ENCODE peak calls at places on chromosomes 5 and 9, in eight cellular contexts. M is A549; L is occipital lobe; T is coronary artery; U is NCI-H1092 treated with DMSO at 0.1 percent for 48 hours; F is stimulated activated CD4-positive, alpha-beta T cell treated with anti-CD3 and anti-CD28 coated beads, Interleukin-2, amount 100 ng/mL, for 48 hours; I is foreskin melanocyte; A is osteocyte. S is an unnamed sample.

GRCh38 chr9:89405832-89406231 is 87.5 kb downstream of the SECISBP2 start:
- DNase-seq in T (no peak), A (no peak), U (no peak), L (no peak), I (no peak), M (no peak), F (no peak), S (no peak)

GRCh38 chr5:135173662-135174290 is 139.7 kb upstream of the PITX1 start:
- DNase-seq in T (no peak), I (no peak), A (peak; percentile 71), L (no peak), F (no peak), M (no peak), U (no peak), S (no peak)

GRCh38 chr9:89529243-89530030 is 31.5 kb upstream of the SEMA4D start:
- DNase-seq in F (no peak), I (peak; percentile 98), U (no peak), L (no peak), A (no peak), T (no peak), M (no peak), S (no peak)

GRCh38 chr5:96614110-96614691 is 48.0 kb upstream of the CAST start:
- DNase-seq in M (peak; percentile 69), T (no peak), U (peak; percentile 65), I (peak; percentile 61), L (no peak), F (peak; percentile 47), A (no peak), S (peak; percentile 48)

GRCh38 chr5:16866795-16867584 is 69.1 kb downstream of the MYO10 start:
- DNase-seq in U (peak; percentile 72), I (peak; percentile 78), F (no peak), T (peak; percentile 79), A (peak; percentile 92), M (no peak), L (no peak), S (no peak)

GRCh38 chr5:158450761-158451160 is 591.8 kb upstream of the CLINT1 start:
- DNase-seq in T (no peak), L (no peak), M (no peak), U (no peak), A (no peak), I (no peak), F (no peak), S (no peak)

GRCh38 chr9:132857601-132858342 is 20.3 kb downstream of the AK8 start:
- DNase-seq in A (no peak), M (no peak), T (no peak), U (peak; percentile 32), L (no peak), I (no peak), F (no peak), S (no peak)

GRCh38 chr5:179530069-179530998 is 20.0 kb upstream of the RUFY1 start:
- DNase-seq in A (no peak), U (peak; percentile 68), L (no peak), M (no peak), F (peak; percentile 52), T (no peak), I (no peak), S (no peak)

GRCh38 chr9:137176302-137177182 is 4.7 kb upstream of the TMEM210 start:
- DNase-seq in F (no peak), A (no peak), T (no peak), U (no peak), I (no peak), L (peak; percentile 22), M (peak; percentile 91), S (peak; percentile 87)

GRCh38 chr5:133565993-133566392 is 46.3 kb downstream of the FSTL4 start:
- DNase-seq in T (no peak), A (no peak), F (no peak), L (no peak), U (no peak), I (peak; percentile 24), M (no peak), S (no peak)

GRCh38 chr9:131578016-131578415 is 32.7 kb downstream of the PRRT1B start:
- DNase-seq in U (no peak), F (no peak), I (no peak), M (no peak), T (no peak), L (no peak), A (no peak), S (no peak)

GRCh38 chr9:93665128-93665565 is 88.8 kb downstream of the PHF2 start:
- DNase-seq in A (no peak), U (no peak), L (no peak), T (no peak), M (no peak), F (no peak), I (no peak), S (no peak)

GRCh38 chr9:91029621-91030361 is 228.2 kb downstream of the SYK start:
- DNase-seq in F (no peak), L (no peak), M (no peak), A (no peak), U (no peak), I (no peak), T (peak; percentile 41), S (no peak)

GRCh38 chr9:95063300-95063699 is 254.2 kb downstream of the FANCC start:
- DNase-seq in L (no peak), I (no peak), F (no peak), U (no peak), T (no peak), A (peak; percentile 71), M (no peak), S (no peak)